ENCODE peak calls at places on chromosomes 6 and 20, in four cellular contexts. X, S, R and C are unnamed samples. For H3K27me3, the result is how much of the 10 kb centered on the place peaks cover.

GRCh38 chr6:51322505-51322904 is 503.8 kb downstream of the TFAP2B start:
- DNase-seq in X (no peak), R (no peak), S (no peak), C (no peak)

GRCh38 chr6:32906539-32906938 is 34.3 kb downstream of the HLA-DMB start:
- DNase-seq in S (no peak), X (no peak), R (no peak), C (no peak)

GRCh38 chr6:145349950-145350510 is 385.3 kb downstream of the EPM2A start:
- DNase-seq in R (no peak), S (no peak), X (no peak), C (no peak)

GRCh38 chr20:5947276-5947675 is 3.1 kb downstream of the TRMT6 start:
- DNase-seq in S (no peak), R (no peak), X (no peak), C (no peak)

GRCh38 chr20:2331092-2331491 is 35.3 kb downstream of the TGM3 start:
- DNase-seq in S (no peak), R (no peak), X (no peak), C (no peak)

GRCh38 chr6:24910850-24911712 is 24.7 kb downstream of the RIPOR2 start:
- DNase-seq in S (peak), X (peak), R (peak), C (peak)

GRCh38 chr6:110548124-110548847 is 71.9 kb upstream of the SLC22A16 start:
- DNase-seq in X (no peak), R (no peak), S (no peak), C (no peak)

GRCh38 chr6:12275084-12275483 is 15.1 kb upstream of the EDN1 start:
- DNase-seq in S (no peak), R (peak), X (no peak), C (no peak)

GRCh38 chr6:136037246-136037884 is 185.9 kb downstream of the PDE7B start:
- DNase-seq in S (no peak), X (no peak), R (no peak), C (no peak)

GRCh38 chr6:130964808-130965604 is 98.0 kb downstream of the EPB41L2 start:
- DNase-seq in X (no peak), R (no peak), S (no peak), C (no peak)

DNA sequence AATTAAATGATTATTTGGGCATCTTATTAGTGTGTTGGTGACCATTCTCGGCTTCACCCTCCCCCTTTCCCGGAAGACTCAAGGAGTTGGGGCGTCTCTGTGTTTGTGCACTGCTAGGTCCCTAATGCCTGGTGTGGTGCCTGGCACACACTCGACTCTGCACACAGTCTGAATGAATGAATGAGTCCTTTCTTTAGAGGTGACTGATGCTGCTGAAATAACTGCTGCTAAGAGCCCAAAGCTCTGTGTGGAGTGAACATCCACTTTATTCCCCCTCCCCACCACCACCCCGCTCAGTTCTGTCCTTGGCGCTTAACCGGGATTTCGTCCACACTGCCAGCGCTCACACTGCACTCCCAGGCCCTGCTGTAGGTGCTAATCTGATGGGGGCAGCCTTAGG is 1.2 kb upstream of the PHACTR3 start:
- DNase-seq in S (no peak), X (no peak), R (no peak), C (no peak)
- H3K27me3 ChIP-seq in S (under half), X (under half), R (under half), C (half or more)

GRCh38 chr6:82980086-82980485 is 85.6 kb downstream of the UBE3D start:
- DNase-seq in X (no peak), R (no peak), S (no peak), C (no peak)
- H3K4me3 ChIP-seq in X (no peak), R (no peak), S (no peak), C (no peak)

DNA sequence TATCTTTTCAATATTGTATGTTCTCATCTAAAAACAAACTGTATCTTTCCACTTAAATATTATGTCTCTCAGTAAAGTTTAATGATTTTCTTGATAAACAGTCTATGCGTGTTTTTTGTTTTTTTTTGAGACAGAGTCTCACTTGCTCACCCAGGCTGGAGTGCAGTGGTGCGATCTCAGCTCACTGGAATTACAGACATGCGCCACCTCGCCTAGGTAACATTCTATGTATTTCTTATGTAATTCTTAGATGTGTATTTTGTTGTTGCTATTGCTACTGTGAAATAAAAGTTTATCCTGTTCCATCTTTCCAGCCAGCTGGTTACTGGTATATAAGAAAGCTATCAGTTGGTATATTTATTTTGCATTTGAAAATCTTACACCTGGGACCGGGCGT is 29.4 kb downstream of the ABHD12 start:
- DNase-seq in X (no peak), S (peak), R (peak), C (no peak)
- H3K27ac ChIP-seq in X (no peak), S (peak), R (no peak), C (no peak)

GRCh38 chr6:152401978-152402377 is 235.2 kb downstream of the SYNE1 start:
- DNase-seq in R (no peak), S (peak), X (no peak), C (no peak)

GRCh38 chr6:152404936-152405595 is 232.1 kb downstream of the SYNE1 start:
- DNase-seq in X (no peak), S (no peak), R (no peak), C (no peak)

GRCh38 chr6:152399409-152399808 is 237.8 kb downstream of the SYNE1 start:
- DNase-seq in R (no peak), S (no peak), X (no peak), C (no peak)

GRCh38 chr6:152398993-152399392 is 238.2 kb downstream of the SYNE1 start:
- DNase-seq in S (no peak), R (no peak), X (no peak), C (no peak)

GRCh38 chr6:152404458-152404857 is 232.7 kb downstream of the SYNE1 start:
- DNase-seq in X (no peak), S (no peak), R (no peak), C (no peak)
- H3K27me3 ChIP-seq in X (under half), S (under half), R (under half), C (under half)